ENCODE peak calls at places on chromosomes 2 and 18, in nine cellular contexts. T is endothelial cell of umbilical vein, O is endodermal cell, W is upper lobe of right lung, A is pancreas, R is Panc1, I is cardiac muscle cell, V is spleen, U is HCT116. L is an unnamed sample.
A peak's percentile ranks its signal among the peaks of the same experiment; 100 is the strongest.

GRCh38 chr2:37737507-37737906 is 66.1 kb upstream of the CDC42EP3 start:
- DNase-seq in T (peak; percentile 12), O (no peak), W (no peak), A (no peak), R (no peak), I (no peak), V (no peak), U (no peak), L (no peak)

GRCh38 chr2:72147303-72147970 is at the start of gene CYP26B1:
- DNase-seq in T (peak; percentile 18), O (peak; percentile 82), W (peak; percentile 64), A (no peak), R (no peak), I (peak; percentile 70), V (peak; percentile 81), U (no peak), L (no peak)

GRCh38 chr2:212723226-212723625 is 184.6 kb upstream of the ERBB4 start:
- DNase-seq in T (no peak), O (no peak), W (no peak), A (no peak), R (no peak), I (no peak), V (no peak), U (no peak), L (peak; percentile 69)

GRCh38 chr2:217409939-217410820 is 550.3 kb upstream of the TNP1 start:
- DNase-seq in T (no peak), O (no peak), W (no peak), A (no peak), R (no peak), I (no peak), V (no peak), U (no peak), L (no peak)

GRCh38 chr2:204110250-204111183 is 174.0 kb downstream of the ICOS start:
- DNase-seq in T (peak; percentile 84), O (no peak), W (no peak), A (no peak), R (no peak), I (no peak), V (peak; percentile 79), U (no peak), L (no peak)

GRCh38 chr18:2811416-2811815 is 35.4 kb upstream of the EMILIN2 start:
- DNase-seq in T (no peak), O (no peak), W (no peak), A (no peak), R (no peak), I (no peak), V (no peak), U (no peak), L (no peak)

GRCh38 chr2:1538663-1539062 is 125.4 kb downstream of the TPO start:
- DNase-seq in T (no peak), O (peak; percentile 89), W (no peak), A (no peak), R (no peak), I (peak; percentile 62), V (no peak), U (peak; percentile 45), L (no peak)

GRCh38 chr2:74834806-74835755 is 1.2 kb downstream of the HK2 start:
- DNase-seq in T (peak; percentile 30), O (peak; percentile 95), W (peak; percentile 88), A (peak; percentile 32), R (no peak), I (peak; percentile 82), V (peak; percentile 91), U (no peak), L (no peak)

GRCh38 chr2:160920791-160921303 is 239.4 kb upstream of the TANK start:
- DNase-seq in T (peak; percentile 44), O (no peak), W (no peak), A (no peak), R (no peak), I (no peak), V (no peak), U (no peak), L (no peak)

GRCh38 chr2:118693287-118693822 is 154.1 kb downstream of the EN1 start:
- DNase-seq in T (no peak), O (no peak), W (no peak), A (no peak), R (no peak), I (no peak), V (no peak), U (no peak), L (no peak)

GRCh38 chr18:49151482-49151881 is 200.7 kb upstream of the SMAD7 start:
- DNase-seq in T (no peak), O (no peak), W (no peak), A (no peak), R (no peak), I (no peak), V (no peak), U (no peak), L (no peak)

GRCh38 chr2:190663839-190664238 is 15.0 kb downstream of the NAB1 start:
- DNase-seq in T (no peak), O (no peak), W (no peak), A (no peak), R (no peak), I (no peak), V (no peak), U (no peak), L (no peak)

GRCh38 chr18:50582500-50582899 is 22.6 kb downstream of the MAPK4 start:
- DNase-seq in T (no peak), O (no peak), W (no peak), A (no peak), R (no peak), I (no peak), V (peak; percentile 72), U (no peak), L (no peak)

GRCh38 chr2:143051480-143051879 is 77.7 kb upstream of the ARHGAP15 start:
- DNase-seq in T (no peak), O (no peak), W (no peak), A (no peak), R (no peak), I (no peak), V (no peak), U (no peak), L (no peak)

GRCh38 chr2:204545861-204546773 is 842 bp downstream of the PARD3B start:
- DNase-seq in T (peak; percentile 29), O (peak; percentile 77), W (peak; percentile 75), A (no peak), R (no peak), I (no peak), V (peak; percentile 78), U (no peak), L (no peak)

GRCh38 chr2:55019547-55020258 is 30.5 kb downstream of the RTN4 start:
- DNase-seq in T (peak; percentile 28), O (no peak), W (no peak), A (no peak), R (no peak), I (no peak), V (no peak), U (no peak), L (no peak)

GRCh38 chr2:126543081-126543480 is 112.9 kb upstream of the GYPC start:
- DNase-seq in T (no peak), O (no peak), W (no peak), A (no peak), R (no peak), I (no peak), V (no peak), U (no peak), L (no peak)

GRCh38 chr2:171610824-171611223 is 76.4 kb upstream of the DYNC1I2 start:
- DNase-seq in T (no peak), O (no peak), W (no peak), A (no peak), R (no peak), I (no peak), V (no peak), U (no peak), L (no peak)

GRCh38 chr2:219129589-219129988 is 31.0 kb downstream of the NHEJ1 start:
- DNase-seq in T (no peak), O (no peak), W (no peak), A (no peak), R (no peak), I (no peak), V (no peak), U (no peak), L (no peak)

GRCh38 chr2:112751451-112752197 is 12.8 kb downstream of the CKAP2L start:
- DNase-seq in T (peak; percentile 20), O (no peak), W (no peak), A (no peak), R (no peak), I (no peak), V (no peak), U (no peak), L (no peak)

DNA sequence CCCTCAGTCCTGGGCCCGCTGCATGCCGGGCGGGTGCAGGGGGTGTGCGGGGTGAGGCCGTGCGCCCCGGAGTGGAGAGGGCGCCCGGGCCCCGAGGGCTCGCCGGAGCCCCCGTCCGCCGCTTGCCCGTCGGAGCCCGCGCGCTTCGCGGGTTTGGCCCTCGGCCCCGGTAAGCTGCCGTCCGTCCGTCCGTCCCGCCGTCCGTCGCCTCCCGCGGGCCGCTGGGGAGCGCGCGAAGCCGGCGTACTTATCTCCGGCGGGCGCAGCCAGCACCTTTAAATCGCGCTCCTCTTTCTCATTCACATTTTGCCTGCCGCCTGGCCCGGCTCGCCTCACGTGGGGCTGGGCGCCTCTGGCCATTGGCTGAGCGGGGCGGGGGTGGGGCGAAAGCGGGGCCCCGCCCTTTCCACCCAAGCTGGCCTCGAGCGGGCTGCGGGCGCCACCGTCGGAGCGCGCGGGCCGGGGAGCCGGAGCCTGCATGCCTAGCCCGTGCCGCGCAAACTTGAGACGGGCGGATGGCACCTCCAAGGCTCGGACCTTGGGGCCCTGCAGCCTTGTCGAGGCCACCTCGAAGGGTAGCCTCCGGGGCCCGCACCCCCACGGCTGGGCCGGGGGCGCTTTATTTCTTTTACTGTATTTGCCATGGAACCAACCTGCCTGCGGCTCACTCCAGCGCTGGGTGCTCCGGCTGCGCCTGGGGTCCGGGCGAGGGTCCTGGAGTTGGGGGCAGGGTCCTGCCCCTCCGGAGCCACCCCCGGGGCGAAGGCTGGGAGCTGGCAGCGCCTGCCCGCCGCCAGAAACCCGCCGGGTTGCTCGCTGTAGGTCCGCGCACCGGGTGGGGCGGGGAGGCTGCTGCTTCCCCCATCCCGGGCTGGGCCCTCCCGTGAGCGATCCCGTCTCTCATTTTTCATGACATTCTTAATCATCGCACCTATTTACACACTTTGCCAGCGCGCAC is at the start of gene GBX2:
- DNase-seq in T (peak; percentile 92), O (peak; percentile 97), W (peak; percentile 58), A (no peak), R (no peak), I (peak; percentile 79), V (peak; percentile 60), U (peak; percentile 80), L (peak; percentile 25)
- H3K4me3 ChIP-seq in T (peak within 1 kb of the TSS; percentile 68), O (peak within 1 kb of the TSS; percentile 60), W (peak within 1 kb of the TSS; percentile 16), A (peak within 1 kb of the TSS; percentile 29), R (peak within 1 kb of the TSS; percentile 76), I (peak within 1 kb of the TSS; percentile 34), V (no peak within 1 kb of the TSS), U (peak within 1 kb of the TSS; percentile 61), L (peak within 1 kb of the TSS; percentile 40)

GRCh38 chr18:32576296-32576916 is 105.7 kb upstream of the GAREM1 start:
- DNase-seq in T (peak; percentile 25), O (peak; percentile 74), W (no peak), A (no peak), R (no peak), I (peak; percentile 69), V (no peak), U (no peak), L (peak; percentile 25)
- TF ChIP-seq CTCF in T (peak; percentile 30), O (peak; percentile 83), W (peak; percentile 33), A (no peak), R (peak; percentile 67), I (peak; percentile 56), V (no peak), U (peak; percentile 50), L (peak; percentile 88)

GRCh38 chr2:36620321-36620720 is 22.4 kb upstream of the FEZ2 start:
- DNase-seq in T (no peak), O (no peak), W (no peak), A (no peak), R (no peak), I (no peak), V (no peak), U (no peak), L (no peak)
- H3K36me3 ChIP-seq in T (no peaks in the 10 kb centered on the region), O (no peaks in the 10 kb centered on the region), W (no peaks in the 10 kb centered on the region), A (no peaks in the 10 kb centered on the region), R (no peaks in the 10 kb centered on the region), I (no peaks in the 10 kb centered on the region), V (no peaks in the 10 kb centered on the region), U (no peaks in the 10 kb centered on the region), L (no peaks in the 10 kb centered on the region)

GRCh38 chr2:120222186-120223033 is 790 bp downstream of the TMEM185B start:
- DNase-seq in T (no peak), O (no peak), W (no peak), A (no peak), R (no peak), I (no peak), V (no peak), U (no peak), L (no peak)
- H3K4me3 ChIP-seq in T (no peak overlapping the region), O (peak overlapping the region; percentile 76), W (peak overlapping the region; percentile 77), A (peak overlapping the region; percentile 60), R (peak overlapping the region; percentile 70), I (peak overlapping the region; percentile 51), V (peak overlapping the region; percentile 64), U (peak overlapping the region; percentile 58), L (peak overlapping the region; percentile 56)

L was measured in kidney epithelial cell.